ENCODE peak calls at places on chromosomes 12 and 14, in eight cellular contexts. One of them, this sample, is unnamed.

GRCh38 chr14:50798048-50798421 is 32.9 kb downstream of the NIN start:
- DNase-seq in activated CD8-positive, alpha-beta memory T cell treated with anti-CD3 and anti-CD28 coated beads for 1 hour: no peak
- DNase-seq in HEK293T: no peak
- DNase-seq in WTC11: no peak
- DNase-seq in adipocyte: no peak
- DNase-seq in T-helper 1 cell: no peak
- DNase-seq in neural progenitor cell: peak
- DNase-seq in stimulated activated naive B cell treated with anti-CD40 and anti-IgM and Interleukin-4, amounts not matched to agents 10 μg/mL and 1 μg/mL and 100 μg/mL, for 72 hours: no peak
- DNase-seq in this sample: no peak

GRCh38 chr12:94563261-94563660 is 87.1 kb downstream of the TMCC3 start:
- DNase-seq in T-helper 1 cell: no peak
- DNase-seq in neural progenitor cell: no peak
- DNase-seq in HEK293T: no peak
- DNase-seq in activated CD8-positive, alpha-beta memory T cell treated with anti-CD3 and anti-CD28 coated beads for 1 hour: no peak
- DNase-seq in WTC11: no peak
- DNase-seq in adipocyte: no peak
- DNase-seq in stimulated activated naive B cell treated with anti-CD40 and anti-IgM and Interleukin-4, amounts not matched to agents 10 μg/mL and 1 μg/mL and 100 μg/mL, for 72 hours: no peak
- DNase-seq in this sample: no peak

GRCh38 chr12:8156845-8157244 is at the start of gene ZNF705A:
- DNase-seq in adipocyte: peak
- DNase-seq in T-helper 1 cell: no peak
- DNase-seq in WTC11: no peak
- DNase-seq in stimulated activated naive B cell treated with anti-CD40 and anti-IgM and Interleukin-4, amounts not matched to agents 10 μg/mL and 1 μg/mL and 100 μg/mL, for 72 hours: no peak
- DNase-seq in HEK293T: no peak
- DNase-seq in neural progenitor cell: no peak
- DNase-seq in activated CD8-positive, alpha-beta memory T cell treated with anti-CD3 and anti-CD28 coated beads for 1 hour: no peak
- DNase-seq in this sample: peak

GRCh38 chr14:62655161-62655560 is 390.1 kb downstream of the KCNH5 start:
- DNase-seq in stimulated activated naive B cell treated with anti-CD40 and anti-IgM and Interleukin-4, amounts not matched to agents 10 μg/mL and 1 μg/mL and 100 μg/mL, for 72 hours: no peak
- DNase-seq in adipocyte: peak
- DNase-seq in neural progenitor cell: peak
- DNase-seq in activated CD8-positive, alpha-beta memory T cell treated with anti-CD3 and anti-CD28 coated beads for 1 hour: no peak
- DNase-seq in WTC11: no peak
- DNase-seq in HEK293T: no peak
- DNase-seq in T-helper 1 cell: no peak
- DNase-seq in this sample: no peak

GRCh38 chr12:18899678-18900317 is 161.9 kb downstream of the CAPZA3 start:
- DNase-seq in stimulated activated naive B cell treated with anti-CD40 and anti-IgM and Interleukin-4, amounts not matched to agents 10 μg/mL and 1 μg/mL and 100 μg/mL, for 72 hours: no peak
- DNase-seq in neural progenitor cell: no peak
- DNase-seq in WTC11: no peak
- DNase-seq in HEK293T: no peak
- DNase-seq in activated CD8-positive, alpha-beta memory T cell treated with anti-CD3 and anti-CD28 coated beads for 1 hour: no peak
- DNase-seq in adipocyte: no peak
- DNase-seq in T-helper 1 cell: no peak
- DNase-seq in this sample: no peak

GRCh38 chr14:61749867-61750266 is 12.4 kb upstream of the SNAPC1 start:
- DNase-seq in T-helper 1 cell: no peak
- DNase-seq in HEK293T: peak
- DNase-seq in activated CD8-positive, alpha-beta memory T cell treated with anti-CD3 and anti-CD28 coated beads for 1 hour: no peak
- DNase-seq in WTC11: no peak
- DNase-seq in stimulated activated naive B cell treated with anti-CD40 and anti-IgM and Interleukin-4, amounts not matched to agents 10 μg/mL and 1 μg/mL and 100 μg/mL, for 72 hours: no peak
- DNase-seq in neural progenitor cell: no peak
- DNase-seq in adipocyte: no peak
- DNase-seq in this sample: peak

GRCh38 chr12:69998922-69999321 is 173.9 kb downstream of the MYRFL start:
- DNase-seq in stimulated activated naive B cell treated with anti-CD40 and anti-IgM and Interleukin-4, amounts not matched to agents 10 μg/mL and 1 μg/mL and 100 μg/mL, for 72 hours: no peak
- DNase-seq in adipocyte: no peak
- DNase-seq in WTC11: no peak
- DNase-seq in neural progenitor cell: no peak
- DNase-seq in T-helper 1 cell: no peak
- DNase-seq in activated CD8-positive, alpha-beta memory T cell treated with anti-CD3 and anti-CD28 coated beads for 1 hour: no peak
- DNase-seq in HEK293T: no peak
- DNase-seq in this sample: no peak

GRCh38 chr12:31369712-31370521 is 44.0 kb upstream of the SINHCAF start:
- DNase-seq in WTC11: peak
- DNase-seq in HEK293T: peak
- DNase-seq in neural progenitor cell: peak
- DNase-seq in T-helper 1 cell: no peak
- DNase-seq in stimulated activated naive B cell treated with anti-CD40 and anti-IgM and Interleukin-4, amounts not matched to agents 10 μg/mL and 1 μg/mL and 100 μg/mL, for 72 hours: no peak
- DNase-seq in adipocyte: peak
- DNase-seq in activated CD8-positive, alpha-beta memory T cell treated with anti-CD3 and anti-CD28 coated beads for 1 hour: no peak
- DNase-seq in this sample: peak

GRCh38 chr12:13075786-13076570 is 27.5 kb downstream of the GSG1 start:
- DNase-seq in adipocyte: no peak
- DNase-seq in T-helper 1 cell: no peak
- DNase-seq in neural progenitor cell: no peak
- DNase-seq in WTC11: no peak
- DNase-seq in activated CD8-positive, alpha-beta memory T cell treated with anti-CD3 and anti-CD28 coated beads for 1 hour: no peak
- DNase-seq in stimulated activated naive B cell treated with anti-CD40 and anti-IgM and Interleukin-4, amounts not matched to agents 10 μg/mL and 1 μg/mL and 100 μg/mL, for 72 hours: no peak
- DNase-seq in HEK293T: no peak
- DNase-seq in this sample: no peak

GRCh38 chr12:7206691-7207090 is 17.2 kb downstream of the PEX5 start:
- DNase-seq in adipocyte: no peak
- DNase-seq in stimulated activated naive B cell treated with anti-CD40 and anti-IgM and Interleukin-4, amounts not matched to agents 10 μg/mL and 1 μg/mL and 100 μg/mL, for 72 hours: no peak
- DNase-seq in WTC11: no peak
- DNase-seq in activated CD8-positive, alpha-beta memory T cell treated with anti-CD3 and anti-CD28 coated beads for 1 hour: no peak
- DNase-seq in HEK293T: no peak
- DNase-seq in T-helper 1 cell: no peak
- DNase-seq in neural progenitor cell: no peak
- DNase-seq in this sample: no peak

GRCh38 chr12:51874486-51874885 is 13.4 kb upstream of the ANKRD33 start:
- DNase-seq in T-helper 1 cell: no peak
- DNase-seq in HEK293T: no peak
- DNase-seq in WTC11: no peak
- DNase-seq in activated CD8-positive, alpha-beta memory T cell treated with anti-CD3 and anti-CD28 coated beads for 1 hour: no peak
- DNase-seq in neural progenitor cell: no peak
- DNase-seq in stimulated activated naive B cell treated with anti-CD40 and anti-IgM and Interleukin-4, amounts not matched to agents 10 μg/mL and 1 μg/mL and 100 μg/mL, for 72 hours: no peak
- DNase-seq in adipocyte: no peak
- DNase-seq in this sample: no peak

GRCh38 chr12:47823422-47824086 is 3.9 kb upstream of the HDAC7 start:
- DNase-seq in HEK293T: no peak
- DNase-seq in T-helper 1 cell: no peak
- DNase-seq in WTC11: no peak
- DNase-seq in adipocyte: peak
- DNase-seq in activated CD8-positive, alpha-beta memory T cell treated with anti-CD3 and anti-CD28 coated beads for 1 hour: no peak
- DNase-seq in neural progenitor cell: no peak
- DNase-seq in stimulated activated naive B cell treated with anti-CD40 and anti-IgM and Interleukin-4, amounts not matched to agents 10 μg/mL and 1 μg/mL and 100 μg/mL, for 72 hours: no peak
- DNase-seq in this sample: peak

GRCh38 chr12:102356690-102357089 is 123.7 kb downstream of the IGF1 start:
- DNase-seq in HEK293T: no peak
- DNase-seq in adipocyte: peak
- DNase-seq in T-helper 1 cell: no peak
- DNase-seq in neural progenitor cell: no peak
- DNase-seq in stimulated activated naive B cell treated with anti-CD40 and anti-IgM and Interleukin-4, amounts not matched to agents 10 μg/mL and 1 μg/mL and 100 μg/mL, for 72 hours: no peak
- DNase-seq in activated CD8-positive, alpha-beta memory T cell treated with anti-CD3 and anti-CD28 coated beads for 1 hour: no peak
- DNase-seq in WTC11: no peak
- DNase-seq in this sample: no peak